ENCODE peak calls at places on chromosome 14, in six cellular contexts. One of them, this sample, is unnamed.
A peak's percentile ranks its signal among the peaks of the same experiment; 100 is the strongest.

GRCh38 chr14:101215266-101215665 is 311.7 kb upstream of the RTL1 start:
- DNase-seq in A549: no peak
- DNase-seq in GM12878: no peak
- DNase-seq in esophagus muscularis mucosa: peak; percentile 82
- DNase-seq in stomach: no peak
- DNase-seq in sigmoid colon: peak; percentile 53
- DNase-seq in this sample: no peak

GRCh38 chr14:102920273-102920997 is 2.0 kb upstream of the AMN start:
- DNase-seq in A549: no peak
- DNase-seq in GM12878: no peak
- DNase-seq in esophagus muscularis mucosa: no peak
- DNase-seq in stomach: no peak
- DNase-seq in sigmoid colon: no peak
- DNase-seq in this sample: no peak

GRCh38 chr14:55929136-55929535 is 189.1 kb upstream of the PELI2 start:
- DNase-seq in A549: no peak
- DNase-seq in GM12878: no peak
- DNase-seq in esophagus muscularis mucosa: no peak
- DNase-seq in stomach: no peak
- DNase-seq in sigmoid colon: no peak
- DNase-seq in this sample: no peak

GRCh38 chr14:51454351-51454750 is 197.4 kb upstream of the FRMD6 start:
- DNase-seq in A549: no peak
- DNase-seq in GM12878: no peak
- DNase-seq in esophagus muscularis mucosa: peak; percentile 77
- DNase-seq in stomach: no peak
- DNase-seq in sigmoid colon: no peak
- DNase-seq in this sample: no peak

GRCh38 chr14:47485421-47485820 is 190.0 kb downstream of the MDGA2 start:
- DNase-seq in A549: no peak
- DNase-seq in GM12878: no peak
- DNase-seq in esophagus muscularis mucosa: no peak
- DNase-seq in stomach: no peak
- DNase-seq in sigmoid colon: no peak
- DNase-seq in this sample: no peak

GRCh38 chr14:31718985-31719384 is 157.8 kb downstream of the NUBPL start:
- DNase-seq in A549: no peak
- DNase-seq in GM12878: no peak
- DNase-seq in esophagus muscularis mucosa: no peak
- DNase-seq in stomach: no peak
- DNase-seq in sigmoid colon: no peak
- DNase-seq in this sample: no peak

GRCh38 chr14:22474730-22475351 is 114.2 kb downstream of the DAD1 start:
- DNase-seq in A549: no peak
- DNase-seq in GM12878: no peak
- DNase-seq in esophagus muscularis mucosa: no peak
- DNase-seq in stomach: no peak
- DNase-seq in sigmoid colon: no peak
- DNase-seq in this sample: peak; percentile 32

GRCh38 chr14:106417224-106418049 is 891.1 kb downstream of the TMEM121 start:
- DNase-seq in A549: peak; percentile 78
- DNase-seq in GM12878: peak; percentile 72
- DNase-seq in esophagus muscularis mucosa: no peak
- DNase-seq in stomach: peak; percentile 44
- DNase-seq in sigmoid colon: no peak
- DNase-seq in this sample: peak; percentile 40

GRCh38 chr14:50318031-50318626 is 6.0 kb downstream of the DMAC2L start:
- DNase-seq in A549: peak; percentile 46
- DNase-seq in GM12878: no peak
- DNase-seq in esophagus muscularis mucosa: no peak
- DNase-seq in stomach: no peak
- DNase-seq in sigmoid colon: no peak
- DNase-seq in this sample: no peak

GRCh38 chr14:88990856-88991255 is 166.4 kb downstream of the TTC8 start:
- DNase-seq in A549: no peak
- DNase-seq in GM12878: no peak
- DNase-seq in esophagus muscularis mucosa: no peak
- DNase-seq in stomach: no peak
- DNase-seq in sigmoid colon: no peak
- DNase-seq in this sample: no peak

GRCh38 chr14:99534863-99535262 is 53.7 kb downstream of the CCNK start:
- DNase-seq in A549: no peak
- DNase-seq in GM12878: no peak
- DNase-seq in esophagus muscularis mucosa: no peak
- DNase-seq in stomach: no peak
- DNase-seq in sigmoid colon: peak; percentile 90
- DNase-seq in this sample: no peak

GRCh38 chr14:22099942-22100763 is 426.5 kb upstream of the OR4E1 start:
- DNase-seq in A549: peak; percentile 81
- DNase-seq in GM12878: no peak
- DNase-seq in esophagus muscularis mucosa: no peak
- DNase-seq in stomach: peak; percentile 58
- DNase-seq in sigmoid colon: peak; percentile 87
- DNase-seq in this sample: peak; percentile 79

GRCh38 chr14:71250791-71251190 is 343.5 kb downstream of the PCNX1 start:
- DNase-seq in A549: no peak
- DNase-seq in GM12878: no peak
- DNase-seq in esophagus muscularis mucosa: no peak
- DNase-seq in stomach: no peak
- DNase-seq in sigmoid colon: no peak
- DNase-seq in this sample: no peak

GRCh38 chr14:45140661-45141187 is 5.0 kb downstream of the FANCM start:
- DNase-seq in A549: peak; percentile 15
- DNase-seq in GM12878: no peak
- DNase-seq in esophagus muscularis mucosa: no peak
- DNase-seq in stomach: no peak
- DNase-seq in sigmoid colon: no peak
- DNase-seq in this sample: no peak

GRCh38 chr14:65077318-65077717 is 25.0 kb downstream of the MAX start:
- DNase-seq in A549: no peak
- DNase-seq in GM12878: no peak
- DNase-seq in esophagus muscularis mucosa: no peak
- DNase-seq in stomach: no peak
- DNase-seq in sigmoid colon: no peak
- DNase-seq in this sample: no peak

GRCh38 chr14:50410921-50411320 is 14.2 kb upstream of the CDKL1 start:
- DNase-seq in A549: no peak
- DNase-seq in GM12878: no peak
- DNase-seq in esophagus muscularis mucosa: no peak
- DNase-seq in stomach: no peak
- DNase-seq in sigmoid colon: no peak
- DNase-seq in this sample: no peak

GRCh38 chr14:24115451-24116110 is 832 bp upstream of the NRL start:
- DNase-seq in A549: no peak
- DNase-seq in GM12878: no peak
- DNase-seq in esophagus muscularis mucosa: no peak
- DNase-seq in stomach: no peak
- DNase-seq in sigmoid colon: no peak
- DNase-seq in this sample: no peak

GRCh38 chr14:95222151-95222631 is 64.9 kb upstream of the DICER1 start:
- DNase-seq in A549: no peak
- DNase-seq in GM12878: no peak
- DNase-seq in esophagus muscularis mucosa: no peak
- DNase-seq in stomach: no peak
- DNase-seq in sigmoid colon: peak; percentile 66
- DNase-seq in this sample: no peak

GRCh38 chr14:96564389-96564788 is 62.2 kb downstream of the PAPOLA start:
- DNase-seq in A549: no peak
- DNase-seq in GM12878: no peak
- DNase-seq in esophagus muscularis mucosa: no peak
- DNase-seq in stomach: no peak
- DNase-seq in sigmoid colon: no peak
- DNase-seq in this sample: no peak

GRCh38 chr14:87830443-87831096 is 162.4 kb downstream of the GALC start:
- DNase-seq in A549: no peak
- DNase-seq in GM12878: no peak
- DNase-seq in esophagus muscularis mucosa: no peak
- DNase-seq in stomach: no peak
- DNase-seq in sigmoid colon: no peak
- DNase-seq in this sample: no peak

GRCh38 chr14:71711619-71712018 is 220.6 kb upstream of the RGS6 start:
- DNase-seq in A549: no peak
- DNase-seq in GM12878: no peak
- DNase-seq in esophagus muscularis mucosa: no peak
- DNase-seq in stomach: no peak
- DNase-seq in sigmoid colon: no peak
- DNase-seq in this sample: no peak

GRCh38 chr14:50311337-50311973 is 574 bp downstream of the L2HGDH start:
- DNase-seq in A549: no peak
- DNase-seq in GM12878: no peak
- DNase-seq in esophagus muscularis mucosa: no peak
- DNase-seq in stomach: no peak
- DNase-seq in sigmoid colon: no peak
- DNase-seq in this sample: no peak

GRCh38 chr14:104421401-104421821 is 158.2 kb upstream of the C14orf180 start:
- DNase-seq in A549: no peak
- DNase-seq in GM12878: no peak
- DNase-seq in esophagus muscularis mucosa: peak; percentile 72
- DNase-seq in stomach: no peak
- DNase-seq in sigmoid colon: peak; percentile 53
- DNase-seq in this sample: no peak
- TF ChIP-seq EP300 in A549: no peak
- TF ChIP-seq EP300 in GM12878: no peak
- TF ChIP-seq EP300 in esophagus muscularis mucosa: no peak
- TF ChIP-seq EP300 in stomach: no peak
- TF ChIP-seq EP300 in sigmoid colon: no peak
- TF ChIP-seq EP300 in this sample: no peak

DNA sequence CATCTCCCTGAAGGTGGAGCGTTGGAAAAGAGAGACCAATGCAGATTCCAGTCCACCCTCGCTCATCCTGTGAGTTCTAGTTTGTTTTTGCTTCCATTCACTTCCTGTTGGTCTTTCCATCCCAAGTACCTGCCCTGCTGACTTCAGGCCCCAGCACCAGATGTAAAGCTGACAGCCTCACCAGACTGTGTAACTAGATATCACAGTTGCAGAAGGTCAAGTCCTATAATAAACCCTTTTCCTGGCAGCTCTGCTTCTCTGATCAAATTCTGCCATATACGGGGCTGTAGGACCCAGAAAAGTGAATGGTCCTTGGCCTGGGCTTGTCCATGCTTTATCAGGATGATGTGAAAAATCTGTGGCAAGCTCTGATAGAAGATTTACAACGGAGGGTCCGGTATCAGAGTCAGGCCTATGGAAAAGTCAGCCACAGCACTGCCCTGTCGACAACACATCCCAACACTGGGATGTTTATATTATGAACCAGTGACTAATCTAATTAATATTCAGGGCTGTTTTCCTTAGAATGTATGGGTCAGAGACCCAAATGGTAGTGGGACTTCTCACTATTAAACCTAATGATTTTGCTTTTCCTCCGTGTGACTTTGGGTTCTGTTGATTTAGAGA is 42.1 kb downstream of the CCDC175 start:
- DNase-seq in A549: no peak
- DNase-seq in GM12878: no peak
- DNase-seq in esophagus muscularis mucosa: no peak
- DNase-seq in stomach: no peak
- DNase-seq in sigmoid colon: no peak
- DNase-seq in this sample: no peak
- H3K4me1 ChIP-seq in A549: no peaks in the 10 kb centered on the region
- H3K4me1 ChIP-seq in GM12878: no peaks in the 10 kb centered on the region
- H3K4me1 ChIP-seq in esophagus muscularis mucosa: no peaks in the 10 kb centered on the region
- H3K4me1 ChIP-seq in stomach: no peaks in the 10 kb centered on the region
- H3K4me1 ChIP-seq in sigmoid colon: no peaks in the 10 kb centered on the region
- H3K4me1 ChIP-seq in this sample: no peaks in the 10 kb centered on the region

DNA sequence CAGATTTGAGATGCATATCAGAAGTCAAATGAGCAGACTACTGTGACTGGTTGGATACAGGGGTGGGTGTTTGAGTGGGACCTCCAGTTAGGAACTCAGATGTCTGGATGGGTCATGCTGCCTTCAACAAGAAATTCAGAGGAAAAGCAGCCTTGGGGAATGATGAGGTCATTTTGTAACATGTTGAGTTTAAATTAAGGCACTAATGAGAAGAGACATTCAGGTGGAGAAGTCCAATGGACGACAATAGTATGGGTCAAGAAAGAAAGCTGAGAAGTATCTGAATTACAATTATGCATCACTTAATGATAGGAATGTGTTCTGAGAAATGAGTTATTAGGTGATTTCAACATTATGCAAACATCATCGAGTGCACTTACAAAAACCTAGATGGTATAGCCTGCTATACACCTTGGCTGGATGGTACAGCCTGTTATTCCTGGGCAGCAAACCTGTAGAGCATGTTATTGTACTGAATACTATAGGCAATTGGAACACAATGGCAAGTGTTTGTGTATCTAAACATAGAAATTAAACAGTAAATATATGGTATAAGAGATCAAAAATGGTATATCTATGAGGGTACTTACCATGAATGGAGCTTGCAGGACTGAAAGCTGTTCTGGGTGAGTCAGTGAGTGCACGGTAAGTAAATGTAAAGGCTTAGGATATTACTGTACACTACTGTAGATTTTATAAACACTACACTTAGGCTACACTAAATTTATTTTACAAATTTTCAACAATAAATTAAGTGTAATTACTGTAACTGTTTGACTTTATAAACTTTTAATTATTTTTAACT is 414.7 kb downstream of the RAD51B start:
- DNase-seq in A549: no peak
- DNase-seq in GM12878: no peak
- DNase-seq in esophagus muscularis mucosa: no peak
- DNase-seq in stomach: no peak
- DNase-seq in sigmoid colon: no peak
- DNase-seq in this sample: no peak
- H3K27ac ChIP-seq in A549: peak overlapping the region; percentile 95
- H3K27ac ChIP-seq in GM12878: no peak overlapping the region
- H3K27ac ChIP-seq in esophagus muscularis mucosa: peak overlapping the region; percentile 81
- H3K27ac ChIP-seq in stomach: peak overlapping the region; percentile 84
- H3K27ac ChIP-seq in sigmoid colon: peak overlapping the region; percentile 79
- H3K27ac ChIP-seq in this sample: peak overlapping the region; percentile 78

DNA sequence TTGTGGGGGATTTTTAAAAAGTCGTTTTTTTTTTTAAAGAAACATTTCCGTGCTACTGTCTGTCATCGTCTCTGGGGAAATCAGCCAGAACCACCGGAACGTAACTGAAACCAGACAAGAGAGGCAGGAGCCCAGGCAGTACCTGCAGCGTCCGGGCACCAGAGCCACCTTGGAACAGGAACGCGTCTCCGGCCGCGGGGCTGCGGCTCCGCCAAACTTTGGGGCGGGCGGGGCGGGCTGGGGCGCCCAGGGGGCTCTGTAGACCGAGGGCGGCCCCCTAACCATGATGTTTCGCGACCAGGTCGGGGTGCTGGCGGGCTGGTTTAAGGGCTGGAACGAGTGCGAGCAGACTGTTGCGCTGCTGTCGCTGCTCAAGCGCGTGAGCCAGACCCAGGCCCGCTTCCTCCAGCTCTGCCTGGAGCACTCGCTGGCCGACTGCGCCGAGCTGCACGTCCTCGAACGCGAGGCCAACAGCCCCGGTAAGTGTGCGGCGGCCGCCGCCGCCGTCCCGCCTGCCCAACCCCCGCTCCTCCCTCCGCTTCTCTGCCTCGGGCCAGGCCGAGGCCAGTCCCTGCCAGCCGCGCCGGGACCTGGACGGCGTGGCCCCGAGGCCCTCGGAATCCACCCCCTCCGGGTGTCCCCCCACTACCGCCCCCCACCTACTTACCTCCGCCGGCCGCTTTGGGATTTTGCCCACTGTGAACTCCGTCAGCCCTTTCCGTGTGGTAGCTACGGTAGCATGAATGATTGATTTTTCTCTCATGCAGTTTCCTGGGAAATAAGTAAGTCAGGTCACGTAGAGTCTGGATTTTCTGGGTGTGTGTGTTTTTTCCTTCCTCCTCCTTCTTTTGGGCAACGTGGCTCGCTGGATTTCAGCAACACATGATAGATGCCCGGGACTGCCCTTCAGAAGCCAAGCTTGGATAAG is 970 bp downstream of the SAMD4A start:
- DNase-seq in A549: peak; percentile 59
- DNase-seq in GM12878: no peak
- DNase-seq in esophagus muscularis mucosa: no peak
- DNase-seq in stomach: peak; percentile 50
- DNase-seq in sigmoid colon: peak; percentile 86
- DNase-seq in this sample: peak; percentile 71
- TF ChIP-seq EP300 in A549: no peak
- TF ChIP-seq EP300 in GM12878: no peak
- TF ChIP-seq EP300 in esophagus muscularis mucosa: no peak
- TF ChIP-seq EP300 in stomach: no peak
- TF ChIP-seq EP300 in sigmoid colon: no peak
- TF ChIP-seq EP300 in this sample: no peak